ENCODE peak calls at places on chromosome 22, in five cellular contexts. Y is NCI-H1436 treated with DMSO at 0.1 percent for 48 hours; F is activated naive CD8-positive, alpha-beta T cell treated with anti-CD3 and anti-CD28 coated beads, Interleukin-2, amount 50 U/mL, for 16 hours; J is stimulated activated CD4-positive, alpha-beta T cell treated with anti-CD3 and anti-CD28 coated beads, Interleukin-1b, Interleukin-23, amount 100 ng/mL, for 24 hours; E is GM23338. R is an unnamed sample.

GRCh38 chr22:22349455-22349836 is 104.9 kb downstream of the VPREB1 start:
- DNase-seq in Y (no peak), F (no peak), J (no peak), E (peak; percentile 42), R (no peak)

GRCh38 chr22:36305813-36306212 is 52.9 kb downstream of the APOL1 start:
- DNase-seq in Y (no peak), F (no peak), J (no peak), E (no peak), R (no peak)

GRCh38 chr22:36439481-36440271 is 41.8 kb downstream of the TXN2 start:
- DNase-seq in Y (no peak), F (no peak), J (no peak), E (no peak), R (no peak)

GRCh38 chr22:46076651-46077339 is 73.5 kb upstream of the PPARA start:
- DNase-seq in Y (no peak), F (no peak), J (no peak), E (peak; percentile 54), R (peak; percentile 7)

GRCh38 chr22:42439821-42440674 is 7.8 kb upstream of the NFAM1 start:
- DNase-seq in Y (no peak), F (no peak), J (no peak), E (no peak), R (no peak)

GRCh38 chr22:19149962-19150361 is at the start of gene GSC2:
- DNase-seq in Y (no peak), F (no peak), J (no peak), E (no peak), R (no peak)

GRCh38 chr22:20918663-20919220 is 1.5 kb downstream of the CRKL start:
- DNase-seq in Y (no peak), F (no peak), J (no peak), E (no peak), R (no peak)

GRCh38 chr22:39815882-39816395 is 77.6 kb downstream of the ENTHD1 start:
- DNase-seq in Y (no peak), F (no peak), J (no peak), E (peak; percentile 26), R (no peak)

GRCh38 chr22:20087319-20088262 is 7.5 kb downstream of the DGCR8 start:
- DNase-seq in Y (no peak), F (no peak), J (no peak), E (no peak), R (no peak)

GRCh38 chr22:31394326-31394725 is 5.1 kb upstream of the DRG1 start:
- DNase-seq in Y (no peak), F (no peak), J (no peak), E (no peak), R (no peak)

GRCh38 chr22:44445731-44446130 is 52.3 kb downstream of the RTL6 start:
- DNase-seq in Y (no peak), F (no peak), J (no peak), E (no peak), R (no peak)

GRCh38 chr22:22061085-22062077 is 78.8 kb upstream of the TOP3B start:
- DNase-seq in Y (peak; percentile 30), F (no peak), J (no peak), E (no peak), R (no peak)

GRCh38 chr22:33380789-33381530 is 322.8 kb upstream of the SYN3 start:
- DNase-seq in Y (no peak), F (no peak), J (no peak), E (no peak), R (no peak)

GRCh38 chr22:49983148-49984042 is 22.8 kb downstream of the PIM3 start:
- DNase-seq in Y (no peak), F (no peak), J (no peak), E (peak; percentile 65), R (peak; percentile 66)

GRCh38 chr22:43292633-43293025 is 50.5 kb downstream of the SCUBE1 start:
- DNase-seq in Y (no peak), F (no peak), J (no peak), E (no peak), R (no peak)

GRCh38 chr22:49880281-49880680 is 26.6 kb downstream of the ZBED4 start:
- DNase-seq in Y (no peak), F (no peak), J (no peak), E (peak; percentile 57), R (peak; percentile 29)

GRCh38 chr22:47032091-47032943 is 269.9 kb downstream of the TBC1D22A start:
- DNase-seq in Y (no peak), F (no peak), J (no peak), E (no peak), R (peak; percentile 5)

GRCh38 chr22:19666663-19667593 is 47.4 kb upstream of the SEPTIN5 start:
- DNase-seq in Y (no peak), F (no peak), J (no peak), E (no peak), R (no peak)

R was measured in WTC11.